ENCODE peak calls at places on chromosome 12, in nine cellular contexts. T is stimulated activated CD8-positive, alpha-beta memory T cell treated with anti-CD3 and anti-CD28 coated beads, Interleukin-15, amount 100 ng/mL, for 24 hours; X is iPS DF 19.7; C is aorta; Z is NCI-H1105; B is transverse colon; O is KBM-7; G is substantia nigra; Q is SW480. J is an unnamed sample.
A peak's percentile ranks its signal among the peaks of the same experiment; 100 is the strongest.

GRCh38 chr12:103956515-103957027 is 9.1 kb upstream of the TDG start:
- DNase-seq in G (no peak), T (peak; percentile 12), C (no peak), Z (no peak), B (no peak), O (no peak), Q (peak; percentile 36), X (no peak), J (peak; percentile 46)

GRCh38 chr12:47813491-47814196 is 6.1 kb downstream of the HDAC7 start:
- DNase-seq in Q (no peak), O (no peak), T (no peak), Z (no peak), B (peak; percentile 49), C (peak; percentile 64), X (no peak), G (no peak), J (peak; percentile 43)

GRCh38 chr12:118357327-118358007 is 15.2 kb downstream of the TAOK3 start:
- DNase-seq in B (peak; percentile 52), G (peak; percentile 9), T (no peak), Z (no peak), X (no peak), O (peak; percentile 95), C (no peak), Q (no peak), J (no peak)

GRCh38 chr12:52203126-52203921 is 11.5 kb upstream of the KRT80 start:
- DNase-seq in Q (peak; percentile 99), X (no peak), O (peak; percentile 95), B (peak; percentile 78), T (no peak), C (peak; percentile 88), Z (no peak), G (peak; percentile 64), J (peak; percentile 91)

GRCh38 chr12:42484996-42485395 is 104.5 kb downstream of the PRICKLE1 start:
- DNase-seq in Z (no peak), B (no peak), G (no peak), T (no peak), O (no peak), X (no peak), C (no peak), Q (peak; percentile 39), J (no peak)

GRCh38 chr12:78241472-78241871 is 410.8 kb downstream of the NAV3 start:
- DNase-seq in X (no peak), T (no peak), Q (no peak), B (no peak), G (no peak), C (no peak), Z (peak; percentile 92), O (no peak), J (no peak)

GRCh38 chr12:26790645-26790994 is 42.4 kb downstream of the ITPR2 start:
- DNase-seq in G (no peak), B (no peak), Z (no peak), X (no peak), C (no peak), Q (no peak), O (no peak), T (no peak), J (no peak)

GRCh38 chr12:52713960-52714886 is 10.9 kb upstream of the KRT77 start:
- DNase-seq in G (no peak), T (no peak), Q (no peak), O (no peak), Z (no peak), C (no peak), X (no peak), B (no peak), J (no peak)

GRCh38 chr12:79307340-79307739 is 383.4 kb downstream of the PAWR start:
- DNase-seq in Z (no peak), T (no peak), C (no peak), B (no peak), Q (no peak), G (no peak), O (no peak), X (no peak), J (no peak)

GRCh38 chr12:2284321-2284813 is 231.6 kb downstream of the CACNA1C start:
- DNase-seq in B (no peak), G (peak; percentile 23), T (no peak), C (no peak), X (no peak), Z (no peak), Q (no peak), O (peak; percentile 80), J (no peak)

GRCh38 chr12:5499566-5500325 is 67.8 kb downstream of the NTF3 start:
- DNase-seq in Z (no peak), G (no peak), T (no peak), B (peak; percentile 54), O (no peak), C (no peak), X (no peak), Q (no peak), J (peak; percentile 3)

GRCh38 chr12:10982244-10982643 is 4.5 kb downstream of the TAS2R50 start:
- DNase-seq in T (no peak), O (no peak), X (no peak), B (no peak), Z (no peak), G (no peak), C (no peak), Q (peak; percentile 85), J (no peak)

GRCh38 chr12:6547987-6548386 is 7.9 kb downstream of the IFFO1 start:
- DNase-seq in Q (no peak), C (no peak), O (no peak), Z (no peak), B (no peak), X (no peak), T (no peak), G (no peak), J (no peak)

GRCh38 chr12:92458996-92459395 is 243.8 kb upstream of the PLEKHG7 start:
- DNase-seq in X (no peak), C (no peak), B (no peak), T (no peak), G (no peak), Z (no peak), O (no peak), Q (no peak), J (no peak)

GRCh38 chr12:25005376-25005775 is 56.5 kb upstream of the BCAT1 start:
- DNase-seq in B (no peak), O (no peak), Z (no peak), X (no peak), C (no peak), G (no peak), T (no peak), Q (no peak), J (no peak)

GRCh38 chr12:2168808-2169207 is 116.0 kb downstream of the CACNA1C start:
- DNase-seq in Q (peak; percentile 98), G (no peak), Z (no peak), C (no peak), B (peak; percentile 84), T (no peak), O (no peak), X (no peak), J (peak; percentile 90)

GRCh38 chr12:51926718-51927117 is 19.4 kb downstream of the ACVRL1 start:
- DNase-seq in X (no peak), O (peak; percentile 54), B (peak; percentile 77), C (no peak), Q (peak; percentile 39), G (no peak), Z (no peak), T (no peak), J (peak; percentile 83)

GRCh38 chr12:1094714-1095113 is 103.7 kb downstream of the ERC1 start:
- DNase-seq in X (no peak), T (no peak), B (no peak), O (no peak), G (no peak), C (no peak), Q (no peak), Z (no peak), J (no peak)

GRCh38 chr12:114733919-114734318 is 49.9 kb upstream of the TBX3 start:
- DNase-seq in Z (no peak), C (no peak), T (no peak), B (peak; percentile 66), O (no peak), X (no peak), Q (no peak), G (no peak), J (peak; percentile 61)

J was measured in HT-29.